ENCODE peak calls at places on chromosome 5, in nine cellular contexts. H is OCI-M1; N is activated CD4-positive, alpha-beta T cell treated with anti-CD3 and anti-CD28 coated beads for 36 hours; G is stimulated activated CD4-positive, alpha-beta T cell treated with anti-CD3 and anti-CD28 coated beads, Interleukin-4, amount 100 ng/mL, for 1 hour; O is HFFc6; X is activated CD8-positive, alpha-beta memory T cell treated with anti-CD3 and anti-CD28 coated beads, Interleukin-2, amount 10 ng/mL, durations not matched to agents 7 days and 5 days; Y is ureter; K is foreskin melanocyte; A is neuronal stem cell. E is an unnamed sample.

GRCh38 chr5:137328991-137329390 is 170.1 kb downstream of the SPOCK1 start:
- DNase-seq in A (no peak), G (no peak), K (no peak), H (no peak), O (no peak), X (no peak), N (no peak), Y (no peak), E (no peak)

GRCh38 chr5:14447958-14448881 is 133.4 kb upstream of the OTULINL start:
- DNase-seq in K (no peak), Y (no peak), N (no peak), O (peak; percentile 9), X (no peak), A (no peak), G (no peak), H (no peak), E (no peak)

GRCh38 chr5:179794171-179794570 is 385 bp downstream of the LTC4S start:
- DNase-seq in G (no peak), Y (peak; percentile 42), O (no peak), X (no peak), N (no peak), K (no peak), A (no peak), H (no peak), E (no peak)

GRCh38 chr5:900781-901180 is 8.1 kb downstream of the TRIP13 start:
- DNase-seq in A (no peak), K (no peak), G (no peak), O (no peak), X (no peak), H (no peak), N (no peak), Y (no peak), E (no peak)

GRCh38 chr5:43773032-43773830 is 170.3 kb downstream of the NNT start:
- DNase-seq in O (peak; percentile 32), Y (no peak), G (no peak), A (no peak), H (peak; percentile 73), N (no peak), X (no peak), K (no peak), E (peak; percentile 12)

GRCh38 chr5:141192110-141192725 is at the start of gene PCDHB10:
- DNase-seq in Y (no peak), G (peak; percentile 15), H (peak; percentile 68), K (no peak), A (peak; percentile 51), O (peak; percentile 33), N (peak; percentile 69), X (no peak), E (peak; percentile 21)

GRCh38 chr5:179618923-179619554 is 4.4 kb downstream of the HNRNPH1 start:
- DNase-seq in N (no peak), K (no peak), Y (no peak), X (no peak), G (no peak), O (no peak), A (no peak), H (no peak), E (no peak)

GRCh38 chr5:75640395-75640794 is 29.1 kb downstream of the ANKDD1B start:
- DNase-seq in K (peak; percentile 62), Y (no peak), H (no peak), G (no peak), N (no peak), A (no peak), O (peak; percentile 74), X (no peak), E (no peak)

GRCh38 chr5:3333105-3333504 is 262.5 kb upstream of the IRX1 start:
- DNase-seq in Y (no peak), K (no peak), X (no peak), N (no peak), H (no peak), A (no peak), O (no peak), G (no peak), E (no peak)

GRCh38 chr5:38347040-38347763 is 88.8 kb downstream of the EGFLAM start:
- DNase-seq in A (no peak), O (no peak), N (peak; percentile 6), H (no peak), G (no peak), Y (no peak), X (no peak), K (no peak), E (no peak)

GRCh38 chr5:122915717-122916399 is 70.4 kb downstream of the SNX24 start:
- DNase-seq in G (no peak), N (no peak), K (no peak), Y (no peak), H (no peak), O (no peak), A (no peak), X (no peak), E (no peak)

GRCh38 chr5:139164020-139164419 is 34.1 kb downstream of the SIL1 start:
- DNase-seq in A (no peak), O (no peak), N (peak; percentile 38), Y (no peak), H (peak; percentile 68), G (no peak), X (no peak), K (no peak), E (no peak)

GRCh38 chr5:159743234-159743633 is 173.0 kb upstream of the ADRA1B start:
- DNase-seq in Y (no peak), K (no peak), O (no peak), A (no peak), G (no peak), X (no peak), N (no peak), H (no peak), E (no peak)

GRCh38 chr5:108878756-108879155 is 131.1 kb downstream of the FER start:
- DNase-seq in N (no peak), A (no peak), O (no peak), K (no peak), X (no peak), Y (no peak), G (no peak), H (no peak), E (no peak)

GRCh38 chr5:7705261-7705660 is 145.7 kb downstream of the CFAP90 start:
- DNase-seq in N (no peak), G (no peak), A (no peak), K (peak; percentile 71), O (no peak), H (no peak), Y (no peak), X (no peak), E (no peak)

E was measured in Caco-2.